ENCODE peak calls at places on chromosomes 6 and 20, in six cellular contexts. One of them, this sample, is unnamed.

GRCh38 chr6:1987640-1988039 is 257.8 kb downstream of the GMDS start:
- DNase-seq in fibroblast of mammary gland: peak; percentile 88
- DNase-seq in HT1080: peak; percentile 74
- DNase-seq in breast epithelium: no peak
- DNase-seq in endothelial cell: no peak
- DNase-seq in activated naive CD4-positive, alpha-beta T cell: no peak
- DNase-seq in this sample: no peak

GRCh38 chr6:105838156-105838555 is 248.0 kb upstream of the PRDM1 start:
- DNase-seq in fibroblast of mammary gland: peak; percentile 67
- DNase-seq in HT1080: no peak
- DNase-seq in breast epithelium: no peak
- DNase-seq in endothelial cell: no peak
- DNase-seq in activated naive CD4-positive, alpha-beta T cell: no peak
- DNase-seq in this sample: no peak

GRCh38 chr6:149169761-149170359 is 147.7 kb upstream of the TAB2 start:
- DNase-seq in fibroblast of mammary gland: no peak
- DNase-seq in HT1080: peak; percentile 69
- DNase-seq in breast epithelium: no peak
- DNase-seq in endothelial cell: no peak
- DNase-seq in activated naive CD4-positive, alpha-beta T cell: no peak
- DNase-seq in this sample: no peak

GRCh38 chr20:37163832-37164554 is 15.1 kb upstream of the RPN2 start:
- DNase-seq in fibroblast of mammary gland: no peak
- DNase-seq in HT1080: no peak
- DNase-seq in breast epithelium: no peak
- DNase-seq in endothelial cell: no peak
- DNase-seq in activated naive CD4-positive, alpha-beta T cell: no peak
- DNase-seq in this sample: no peak

GRCh38 chr20:63627129-63627699 is 313 bp upstream of the GMEB2 start:
- DNase-seq in fibroblast of mammary gland: peak; percentile 91
- DNase-seq in HT1080: peak; percentile 88
- DNase-seq in breast epithelium: peak; percentile 93
- DNase-seq in endothelial cell: peak; percentile 95
- DNase-seq in activated naive CD4-positive, alpha-beta T cell: peak; percentile 84
- DNase-seq in this sample: no peak

GRCh38 chr6:3458706-3459421 is 2.0 kb upstream of the SLC22A23 start:
- DNase-seq in fibroblast of mammary gland: no peak
- DNase-seq in HT1080: no peak
- DNase-seq in breast epithelium: no peak
- DNase-seq in endothelial cell: no peak
- DNase-seq in activated naive CD4-positive, alpha-beta T cell: no peak
- DNase-seq in this sample: no peak

GRCh38 chr6:153729189-153729588 is 309.9 kb upstream of the OPRM1 start:
- DNase-seq in fibroblast of mammary gland: no peak
- DNase-seq in HT1080: no peak
- DNase-seq in breast epithelium: no peak
- DNase-seq in endothelial cell: no peak
- DNase-seq in activated naive CD4-positive, alpha-beta T cell: no peak
- DNase-seq in this sample: no peak

GRCh38 chr20:38764563-38765355 is 16.5 kb downstream of the ACTR5 start:
- DNase-seq in fibroblast of mammary gland: peak; percentile 91
- DNase-seq in HT1080: peak; percentile 87
- DNase-seq in breast epithelium: no peak
- DNase-seq in endothelial cell: no peak
- DNase-seq in activated naive CD4-positive, alpha-beta T cell: no peak
- DNase-seq in this sample: peak; percentile 74

GRCh38 chr6:39948156-39948850 is 14.0 kb upstream of the MOCS1 start:
- DNase-seq in fibroblast of mammary gland: no peak
- DNase-seq in HT1080: no peak
- DNase-seq in breast epithelium: no peak
- DNase-seq in endothelial cell: no peak
- DNase-seq in activated naive CD4-positive, alpha-beta T cell: no peak
- DNase-seq in this sample: no peak

GRCh38 chr6:111521497-111522275 is 38.7 kb upstream of the REV3L start:
- DNase-seq in fibroblast of mammary gland: peak; percentile 23
- DNase-seq in HT1080: no peak
- DNase-seq in breast epithelium: no peak
- DNase-seq in endothelial cell: no peak
- DNase-seq in activated naive CD4-positive, alpha-beta T cell: no peak
- DNase-seq in this sample: no peak

GRCh38 chr6:150560004-150560883 is 39.4 kb upstream of the PLEKHG1 start:
- DNase-seq in fibroblast of mammary gland: no peak
- DNase-seq in HT1080: peak; percentile 16
- DNase-seq in breast epithelium: no peak
- DNase-seq in endothelial cell: no peak
- DNase-seq in activated naive CD4-positive, alpha-beta T cell: no peak
- DNase-seq in this sample: no peak

GRCh38 chr20:46559685-46560440 is 9.4 kb upstream of the OCSTAMP start:
- DNase-seq in fibroblast of mammary gland: no peak
- DNase-seq in HT1080: no peak
- DNase-seq in breast epithelium: no peak
- DNase-seq in endothelial cell: no peak
- DNase-seq in activated naive CD4-positive, alpha-beta T cell: no peak
- DNase-seq in this sample: no peak

GRCh38 chr6:39867592-39867991 is 66.7 kb downstream of the MOCS1 start:
- DNase-seq in fibroblast of mammary gland: no peak
- DNase-seq in HT1080: no peak
- DNase-seq in breast epithelium: no peak
- DNase-seq in endothelial cell: no peak
- DNase-seq in activated naive CD4-positive, alpha-beta T cell: no peak
- DNase-seq in this sample: no peak

This sample was measured in epithelial cell of proximal tubule.